ENCODE peak calls at places on chromosome 16, in five cellular contexts. H, X, W, I and K are unnamed samples.

GRCh38 chr16:28534542-28535373 is 4.0 kb downstream of the NUPR1 start:
- DNase-seq in W (no peak), I (peak; percentile 57), X (no peak), H (peak; percentile 79), K (no peak)

GRCh38 chr16:19972111-19972510 is 87.5 kb upstream of the GPRC5B start:
- DNase-seq in W (no peak), X (no peak), H (no peak), I (no peak), K (no peak)

GRCh38 chr16:3012828-3013420 is at the start of gene CLDN9:
- DNase-seq in W (no peak), I (no peak), X (no peak), H (no peak), K (no peak)

GRCh38 chr16:87060026-87060986 is 256.9 kb downstream of the C16orf95 start:
- DNase-seq in X (no peak), H (peak; percentile 71), W (no peak), I (no peak), K (no peak)

GRCh38 chr16:73956592-73957495 is 339.8 kb upstream of the PSMD7 start:
- DNase-seq in I (no peak), H (no peak), X (no peak), W (peak; percentile 83), K (no peak)

GRCh38 chr16:48531011-48531962 is 78.7 kb downstream of the N4BP1 start:
- DNase-seq in W (no peak), X (peak; percentile 87), I (no peak), H (peak; percentile 74), K (no peak)

GRCh38 chr16:88338896-88339295 is 43.9 kb upstream of the ZNF469 start:
- DNase-seq in H (no peak), W (no peak), I (no peak), X (peak; percentile 41), K (no peak)

GRCh38 chr16:2296662-2297505 is 29.0 kb upstream of the RNPS1 start:
- DNase-seq in I (no peak), W (no peak), X (peak; percentile 66), H (no peak), K (no peak)

GRCh38 chr16:87406495-87407088 is 14.5 kb downstream of the MAP1LC3B start:
- DNase-seq in X (peak; percentile 46), W (no peak), I (peak; percentile 15), H (no peak), K (no peak)

GRCh38 chr16:57726433-57726947 is 9.1 kb upstream of the KATNB1 start:
- DNase-seq in H (no peak), W (no peak), X (no peak), I (no peak), K (no peak)

GRCh38 chr16:28496844-28497243 is 2.4 kb downstream of the APOBR start:
- DNase-seq in W (no peak), H (no peak), X (no peak), I (no peak), K (no peak)

GRCh38 chr16:56111100-56111499 is 80.2 kb upstream of the GNAO1 start:
- DNase-seq in X (no peak), H (no peak), W (no peak), I (no peak), K (no peak)

GRCh38 chr16:84947996-84948854 is 63.1 kb downstream of the ZDHHC7 start:
- DNase-seq in X (no peak), W (no peak), I (no peak), H (no peak), K (no peak)

GRCh38 chr16:82192665-82193064 is 22.6 kb upstream of the MPHOSPH6 start:
- DNase-seq in I (no peak), X (no peak), W (no peak), H (no peak), K (no peak)

GRCh38 chr16:3143598-3144330 is 8.9 kb downstream of the ZNF213 start:
- DNase-seq in H (no peak), W (no peak), I (no peak), X (peak; percentile 69), K (no peak)

GRCh38 chr16:87604572-87605135 is 2.3 kb downstream of the JPH3 start:
- DNase-seq in I (no peak), H (no peak), W (no peak), X (peak; percentile 29), K (no peak)

GRCh38 chr16:57422026-57422944 is 17.7 kb downstream of the CCL17 start:
- DNase-seq in X (no peak), H (no peak), W (peak; percentile 62), I (no peak), K (no peak)

GRCh38 chr16:391885-392335 is 5.1 kb upstream of the NME4 start:
- DNase-seq in W (peak; percentile 28), X (peak; percentile 78), I (no peak), H (no peak), K (no peak)

GRCh38 chr16:14002416-14002815 is 68.7 kb upstream of the MRTFB start:
- DNase-seq in X (no peak), H (no peak), W (peak; percentile 58), I (no peak), K (no peak)

GRCh38 chr16:58306327-58306726 is 11.5 kb upstream of the PRSS54 start:
- DNase-seq in I (no peak), W (no peak), H (no peak), X (no peak), K (no peak)

GRCh38 chr16:82136956-82137818 is 32.8 kb downstream of the MPHOSPH6 start:
- DNase-seq in W (no peak), I (no peak), X (no peak), H (no peak), K (no peak)